ENCODE peak calls at places on chromosomes 5 and 9, in six cellular contexts. L, E, Z, Q, I and M are unnamed samples.

GRCh38 chr5:99019812-99020697 is 91.2 kb upstream of the CHD1 start:
- DNase-seq in L (no peak), E (peak; percentile 87), Z (no peak), I (peak; percentile 34), Q (peak; percentile 40), M (no peak)

GRCh38 chr9:138008081-138008841 is 130.7 kb downstream of the CACNA1B start:
- DNase-seq in Z (peak; percentile 56), L (no peak), E (no peak), I (peak; percentile 81), Q (no peak), M (no peak)

GRCh38 chr9:90970603-90971002 is 169.0 kb downstream of the SYK start:
- DNase-seq in Z (no peak), E (peak; percentile 49), L (no peak), Q (no peak), I (no peak), M (no peak)

GRCh38 chr5:57209316-57210040 is 35.6 kb downstream of the GPBP1 start:
- DNase-seq in I (no peak), Q (no peak), L (no peak), Z (no peak), E (peak; percentile 28), M (no peak)

GRCh38 chr5:8840237-8840636 is 705.6 kb downstream of the SEMA5A start:
- DNase-seq in E (no peak), I (no peak), Q (no peak), L (no peak), Z (peak; percentile 85), M (no peak)

GRCh38 chr5:115389799-115390382 is 93.4 kb upstream of the CCDC112 start:
- DNase-seq in E (no peak), L (no peak), I (no peak), Q (peak; percentile 21), Z (peak; percentile 42), M (peak; percentile 6)

GRCh38 chr5:156259618-156260017 is 67.3 kb upstream of the SGCD start:
- DNase-seq in E (no peak), I (no peak), Q (peak; percentile 17), Z (no peak), L (no peak), M (peak; percentile 25)

GRCh38 chr9:134314039-134314949 is 12.0 kb upstream of the RXRA start:
- DNase-seq in E (no peak), Z (peak; percentile 63), L (no peak), I (no peak), Q (no peak), M (no peak)

GRCh38 chr5:14753947-14754346 is 89.4 kb downstream of the OTULIN start:
- DNase-seq in L (no peak), Z (no peak), I (no peak), Q (no peak), E (peak; percentile 13), M (no peak)

GRCh38 chr9:16207161-16207560 is 654.3 kb downstream of the CCDC171 start:
- DNase-seq in E (peak; percentile 74), Q (no peak), L (no peak), Z (peak; percentile 80), I (no peak), M (no peak)

GRCh38 chr9:100498592-100498991 is 25.6 kb downstream of the TMEFF1 start:
- DNase-seq in Q (peak; percentile 9), L (no peak), I (no peak), E (peak; percentile 61), Z (no peak), M (no peak)

GRCh38 chr5:52587131-52587530 is 200.6 kb upstream of the ITGA1 start:
- DNase-seq in Q (no peak), E (no peak), Z (no peak), L (no peak), I (no peak), M (no peak)

GRCh38 chr5:13625616-13626198 is 318.8 kb downstream of the DNAH5 start:
- DNase-seq in I (no peak), Z (no peak), E (peak; percentile 20), L (no peak), Q (no peak), M (no peak)

DNA sequence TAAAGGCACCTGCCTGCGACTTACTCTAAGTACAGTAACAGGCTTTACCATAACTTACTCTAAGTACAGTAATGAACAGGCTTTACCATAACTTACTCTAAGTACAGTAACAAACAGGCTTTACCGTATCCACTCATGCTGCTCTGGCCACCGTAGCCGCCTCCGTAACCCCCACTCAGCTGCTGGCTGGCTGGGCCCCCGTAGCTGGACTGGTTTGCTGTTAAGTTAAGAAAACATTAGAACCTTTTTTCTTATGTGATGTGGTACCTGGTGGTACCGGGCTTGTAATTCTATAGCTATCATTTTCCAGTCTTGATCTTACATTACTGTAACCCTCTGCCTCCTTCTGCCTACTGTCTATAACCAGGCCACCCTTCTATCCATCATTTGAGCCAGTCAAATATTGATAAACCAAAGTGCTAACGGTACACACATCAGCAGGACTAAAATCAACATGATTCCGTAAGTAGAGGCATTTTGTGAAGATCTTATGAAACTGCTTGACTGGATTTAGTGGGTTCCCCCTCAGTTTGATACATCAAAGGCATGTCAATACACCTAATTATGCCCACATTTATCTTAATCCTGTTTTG is 7.4 kb downstream of the HNRNPH1 start:
- DNase-seq in Q (no peak), L (no peak), I (no peak), Z (no peak), E (no peak), M (no peak)
- TF ChIP-seq POLR2A in Q (no peak), L (peak; percentile 52), I (no peak), Z (no peak), E (no peak), M (no peak)

GRCh38 chr5:73486119-73486899 is 11.9 kb upstream of the BTF3 start:
- DNase-seq in L (no peak), Q (no peak), I (no peak), E (no peak), Z (no peak), M (no peak)

GRCh38 chr5:73485715-73486114 is 12.5 kb upstream of the BTF3 start:
- DNase-seq in E (peak; percentile 76), Z (no peak), Q (no peak), L (no peak), I (no peak), M (no peak)

GRCh38 chr5:73488806-73489205 is 9.4 kb upstream of the BTF3 start:
- DNase-seq in L (no peak), Q (no peak), Z (no peak), I (no peak), E (no peak), M (peak; percentile 90)

GRCh38 chr5:73490088-73490487 is 8.2 kb upstream of the BTF3 start:
- DNase-seq in Q (no peak), E (no peak), Z (no peak), L (no peak), I (no peak), M (no peak)

DNA sequence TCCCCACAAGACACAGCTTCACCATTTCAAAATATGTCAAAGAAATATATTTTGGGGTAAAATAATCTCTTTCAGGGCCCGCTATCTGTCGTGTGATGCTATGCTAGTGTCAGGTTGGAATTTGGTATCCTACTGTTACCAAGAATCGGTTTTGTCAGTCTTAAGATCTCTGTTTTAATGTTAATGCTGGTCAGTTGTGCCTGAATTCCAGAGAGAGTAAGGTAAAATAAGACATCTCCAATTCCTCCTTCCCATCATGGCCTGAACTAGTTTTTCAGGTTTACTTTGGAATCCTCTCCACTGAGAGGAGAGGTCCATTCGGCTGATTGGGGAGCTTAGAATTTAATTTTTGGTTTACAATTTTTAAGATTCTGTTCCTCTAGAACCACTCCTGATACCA is 10.4 kb upstream of the BTF3 start:
- DNase-seq in L (no peak), E (no peak), Z (no peak), Q (no peak), I (no peak), M (no peak)
- TF ChIP-seq POLR2A in L (no peak), E (no peak), Z (no peak), Q (no peak), I (no peak), M (no peak)

DNA sequence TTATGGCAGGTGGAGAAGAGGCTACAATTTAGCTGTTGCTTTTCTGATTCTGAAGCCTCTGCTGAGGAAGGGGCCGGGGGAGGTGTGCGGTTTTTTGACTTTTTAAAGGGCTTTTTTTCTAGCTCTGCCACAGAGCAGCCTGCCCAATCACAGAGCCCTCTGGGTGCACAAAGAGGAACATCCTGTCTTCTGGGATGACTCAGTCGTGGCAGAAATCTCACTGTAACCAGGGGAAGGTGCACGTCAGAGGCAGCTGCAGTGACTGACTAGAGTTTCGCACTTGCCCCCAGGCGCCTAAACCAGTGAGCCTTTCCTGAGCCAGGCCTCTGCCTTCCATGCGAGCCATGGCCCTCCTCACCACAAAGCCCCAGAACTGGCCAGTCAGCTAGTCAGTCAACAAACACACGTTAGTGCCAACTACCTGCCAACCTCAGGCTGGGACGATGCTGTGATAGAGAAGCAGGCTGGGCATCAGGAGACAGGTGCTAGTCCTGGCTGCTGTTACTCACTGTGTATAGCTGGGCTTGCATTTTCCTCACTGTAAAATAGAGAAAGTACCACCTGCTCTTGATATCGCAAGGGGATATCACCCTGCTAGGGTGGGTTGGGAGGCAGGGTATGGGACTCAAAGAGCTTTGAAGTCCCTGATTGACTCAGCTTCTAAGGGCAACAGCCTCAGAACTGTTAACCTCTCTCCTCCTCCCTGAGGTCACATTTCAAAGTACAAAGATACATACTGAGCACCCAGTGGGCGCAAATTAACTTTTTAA is 2.2 kb downstream of the AKNA start:
- DNase-seq in Q (peak; percentile 24), Z (no peak), I (peak; percentile 82), E (peak; percentile 95), L (no peak), M (no peak)
- TF ChIP-seq POLR2A in Q (no peak), Z (no peak), I (no peak), E (no peak), L (peak; percentile 76), M (no peak)

GRCh38 chr5:42951847-42952411 is 88.2 kb downstream of the ANXA2R start:
- DNase-seq in I (no peak), Q (no peak), E (peak; percentile 22), Z (peak; percentile 88), L (peak; percentile 31), M (peak; percentile 80)

GRCh38 chr5:42950091-42950465 is 90.0 kb downstream of the ANXA2R start:
- DNase-seq in I (no peak), Q (no peak), L (no peak), E (no peak), Z (no peak), M (no peak)

GRCh38 chr5:42949348-42950090 is 90.6 kb downstream of the ANXA2R start:
- DNase-seq in E (peak; percentile 83), Q (peak; percentile 93), L (peak; percentile 48), Z (no peak), I (peak; percentile 47), M (peak; percentile 95)

GRCh38 chr5:42951169-42951846 is 88.8 kb downstream of the ANXA2R start:
- DNase-seq in Z (peak; percentile 89), E (peak; percentile 43), I (no peak), L (peak; percentile 27), Q (no peak), M (peak; percentile 87)

DNA sequence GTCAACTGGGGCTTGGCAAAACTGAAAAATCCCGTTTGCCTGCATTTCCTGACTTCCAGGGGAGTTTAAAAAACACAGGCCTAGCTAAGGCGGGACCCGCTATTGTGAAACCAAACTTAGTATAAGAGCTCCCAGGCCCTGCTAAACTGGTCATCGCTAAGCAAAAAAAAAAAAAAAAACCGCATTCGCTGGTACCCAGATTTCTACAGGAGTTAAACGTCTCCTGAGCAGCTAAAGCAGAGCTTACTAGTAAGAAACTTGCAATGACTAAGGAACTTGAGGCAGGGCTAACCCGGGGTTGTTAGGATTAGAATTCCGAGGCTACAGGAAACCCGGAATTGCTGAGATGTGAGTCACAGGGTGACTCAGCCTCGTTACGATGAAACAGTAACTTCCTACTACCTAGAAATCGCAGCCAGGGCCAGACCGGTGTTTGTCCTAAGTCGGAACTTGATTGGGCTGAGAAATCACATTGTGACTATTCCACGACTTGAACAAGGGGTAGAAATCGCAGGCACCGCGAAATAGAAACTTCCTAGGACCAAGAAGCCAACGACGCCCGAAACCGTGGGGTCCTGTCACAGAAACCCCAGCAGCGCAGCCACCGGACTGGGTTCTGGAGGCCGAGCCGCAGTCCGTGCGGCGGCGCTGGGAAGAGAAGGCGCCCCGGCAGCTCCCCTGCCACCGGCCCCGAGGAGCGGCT is 89.5 kb downstream of the ANXA2R start:
- DNase-seq in Q (peak; percentile 99), I (peak; percentile 94), Z (no peak), E (peak; percentile 100), L (peak; percentile 27), M (peak; percentile 95)
- TF ChIP-seq POLR2A in Q (no peak), I (peak; percentile 42), Z (no peak), E (peak; percentile 83), L (no peak), M (peak; percentile 60)